ENCODE peak calls at places on chromosomes 5 and 9, in six cellular contexts. Y is stimulated activated CD4-positive, alpha-beta T cell treated with anti-CD3 and anti-CD28 coated beads, Interleukin-4, amount 100 ng/mL, for 48 hours; F is fibroblast of pulmonary artery; C is A549; V is GM03348; J is EL. D is an unnamed sample.

GRCh38 chr5:147175516-147176097 is 59.2 kb upstream of the STK32A start:
- DNase-seq in Y (no peak), F (no peak), C (no peak), V (no peak), J (no peak), D (peak)

GRCh38 chr9:110742741-110743371 is 74.3 kb downstream of the MUSK start:
- DNase-seq in Y (no peak), F (peak), C (no peak), V (peak), J (peak), D (peak)

GRCh38 chr5:104412649-104413240 is 850.2 kb upstream of the NUDT12 start:
- DNase-seq in Y (no peak), F (peak), C (peak), V (peak), J (no peak), D (no peak)

GRCh38 chr5:1736889-1737711 is 62.5 kb downstream of the MRPL36 start:
- DNase-seq in Y (no peak), F (no peak), C (no peak), V (no peak), J (no peak), D (no peak)

GRCh38 chr5:153797484-153797883 is 241.2 kb downstream of the FAM114A2 start:
- DNase-seq in Y (no peak), F (no peak), C (no peak), V (no peak), J (no peak), D (no peak)

GRCh38 chr9:79028101-79028500 is 543.7 kb upstream of the TLE4 start:
- DNase-seq in Y (no peak), F (peak), C (no peak), V (peak), J (peak), D (no peak)

GRCh38 chr5:90558344-90559192 is at the start of gene ADGRV1:
- DNase-seq in Y (peak), F (peak), C (peak), V (peak), J (peak), D (peak)

GRCh38 chr5:146766013-146766412 is 112.5 kb downstream of the PPP2R2B start:
- DNase-seq in Y (no peak), F (no peak), C (no peak), V (no peak), J (no peak), D (no peak)

GRCh38 chr9:114836769-114837168 is 30.9 kb upstream of the TNFSF15 start:
- DNase-seq in Y (no peak), F (no peak), C (no peak), V (no peak), J (peak), D (peak)

GRCh38 chr5:135964670-135965320 is 10.0 kb upstream of the LECT2 start:
- DNase-seq in Y (no peak), F (no peak), C (no peak), V (peak), J (peak), D (no peak)

GRCh38 chr5:104361932-104362331 is 799.3 kb upstream of the NUDT12 start:
- DNase-seq in Y (no peak), F (no peak), C (no peak), V (no peak), J (no peak), D (no peak)

D was measured in Daoy.